ENCODE peak calls at places on chromosome X, in five cellular contexts. I, R, Z, A and U are unnamed samples.

GRCh38 chrX:110116581-110116980 is 113.7 kb downstream of the TMEM164 start:
- DNase-seq in A (no peak), I (no peak), R (no peak), Z (no peak), U (no peak)

GRCh38 chrX:5829469-5829868 is 399.2 kb downstream of the NLGN4X start:
- DNase-seq in I (no peak), R (no peak), A (no peak), Z (no peak), U (no peak)

GRCh38 chrX:131617182-131617581 is 73.3 kb downstream of the OR13H1 start:
- DNase-seq in I (no peak), A (no peak), R (peak), Z (no peak), U (no peak)

GRCh38 chrX:69070949-69071650 is 94.2 kb downstream of the PJA1 start:
- DNase-seq in I (no peak), R (no peak), Z (no peak), A (no peak), U (no peak)

GRCh38 chrX:17559728-17560379 is 177.4 kb upstream of the SCML1 start:
- DNase-seq in R (peak), I (peak), A (no peak), Z (no peak), U (no peak)

GRCh38 chrX:23662853-23663252 is 4.4 kb upstream of the PRDX4 start:
- DNase-seq in I (no peak), A (no peak), R (peak), Z (no peak), U (peak)

GRCh38 chrX:104697264-104697663 is 131.3 kb downstream of the IL1RAPL2 start:
- DNase-seq in I (no peak), A (no peak), R (no peak), Z (no peak), U (no peak)

GRCh38 chrX:69503835-69504625 is at the start of gene NALF2:
- DNase-seq in R (no peak), I (peak), A (peak), Z (peak), U (no peak)

GRCh38 chrX:154019633-154020499 is at the start of gene IRAK1:
- DNase-seq in A (peak), Z (no peak), I (no peak), R (no peak), U (no peak)

GRCh38 chrX:151268836-151269235 is 92.5 kb downstream of the GPR50 start:
- DNase-seq in A (no peak), R (no peak), Z (no peak), I (no peak), U (no peak)

GRCh38 chrX:130902446-130902782 is 595 bp downstream of the ENOX2 start:
- DNase-seq in R (no peak), Z (no peak), I (no peak), A (no peak), U (no peak)

GRCh38 chrX:17359500-17359899 is 15.5 kb upstream of the NHS start:
- DNase-seq in R (no peak), A (no peak), I (no peak), Z (no peak), U (no peak)

GRCh38 chrX:28966335-28966734 is 379.1 kb downstream of the IL1RAPL1 start:
- DNase-seq in Z (no peak), A (no peak), R (no peak), I (no peak), U (no peak)

GRCh38 chrX:155313766-155314165 is 20.6 kb downstream of the CLIC2 start:
- DNase-seq in Z (no peak), A (no peak), I (peak), R (no peak), U (no peak)